ENCODE peak calls at places on chromosomes 13 and 19, in six cellular contexts. Q is smooth muscle cell of the brain vasculature; A is endodermal cell; R is astrocyte of the cerebellum; N is GM23338; H is stimulated activated CD4-positive, alpha-beta T cell treated with anti-CD3 and anti-CD28 coated beads, TNF-alpha, amount 100 ng/mL, for 4 hours. G is an unnamed sample.
A peak's percentile ranks its signal among the peaks of the same experiment; 100 is the strongest.

GRCh38 chr13:40644838-40645620 is 21.4 kb downstream of the FOXO1 start:
- DNase-seq in Q (no peak), A (peak; percentile 29), R (no peak), N (no peak), H (no peak), G (no peak)

GRCh38 chr19:46660008-46660517 is 919 bp downstream of the DACT3 start:
- DNase-seq in Q (no peak), A (peak; percentile 86), R (no peak), N (peak; percentile 78), H (no peak), G (no peak)

GRCh38 chr13:31049833-31050232 is 111.9 kb downstream of the HSPH1 start:
- DNase-seq in Q (no peak), A (peak; percentile 19), R (no peak), N (no peak), H (no peak), G (peak; percentile 30)

GRCh38 chr13:21901772-21902708 is 231.2 kb downstream of the FGF9 start:
- DNase-seq in Q (no peak), A (no peak), R (no peak), N (no peak), H (no peak), G (peak; percentile 47)

GRCh38 chr13:72004975-72005374 is 138.0 kb upstream of the DACH1 start:
- DNase-seq in Q (peak; percentile 73), A (no peak), R (peak; percentile 91), N (peak; percentile 14), H (no peak), G (no peak)

GRCh38 chr19:567296-567900 is 5.0 kb upstream of the BSG start:
- DNase-seq in Q (no peak), A (no peak), R (no peak), N (peak; percentile 0), H (no peak), G (no peak)

GRCh38 chr13:112622375-112622774 is 34.4 kb upstream of the TUBGCP3 start:
- DNase-seq in Q (no peak), A (peak; percentile 40), R (no peak), N (no peak), H (no peak), G (no peak)

GRCh38 chr13:44032801-44033200 is 153.1 kb downstream of the LACC1 start:
- DNase-seq in Q (no peak), A (no peak), R (no peak), N (no peak), H (no peak), G (no peak)

GRCh38 chr13:99347911-99348451 is 40.8 kb upstream of the GPR183 start:
- DNase-seq in Q (no peak), A (no peak), R (no peak), N (no peak), H (no peak), G (no peak)

GRCh38 chr19:32945260-32945659 is 26.5 kb downstream of the CEP89 start:
- DNase-seq in Q (no peak), A (no peak), R (no peak), N (peak; percentile 14), H (no peak), G (no peak)

GRCh38 chr19:51807111-51807701 is 12.2 kb downstream of the FPR3 start:
- DNase-seq in Q (no peak), A (peak; percentile 73), R (no peak), N (peak; percentile 83), H (no peak), G (peak; percentile 85)

GRCh38 chr19:10226376-10227214 is 4.5 kb downstream of the S1PR2 start:
- DNase-seq in Q (no peak), A (no peak), R (no peak), N (no peak), H (no peak), G (peak; percentile 76)

GRCh38 chr13:113364933-113365371 is 1.0 kb upstream of the GRTP1 start:
- DNase-seq in Q (no peak), A (no peak), R (no peak), N (peak; percentile 46), H (no peak), G (peak; percentile 38)

GRCh38 chr19:23470873-23471555 is 75.7 kb upstream of the ZNF91 start:
- DNase-seq in Q (no peak), A (peak; percentile 38), R (no peak), N (peak; percentile 66), H (no peak), G (no peak)

GRCh38 chr19:4052993-4053422 is 13.7 kb downstream of the ZBTB7A start:
- DNase-seq in Q (no peak), A (no peak), R (no peak), N (no peak), H (no peak), G (no peak)